ENCODE peak calls at places on chromosomes 4 and X, in seven cellular contexts. T is CMK, H is transverse colon, V is COR-L47, C is HT-29, L is LNCaP clone FGC, R is occipital lobe. Y is an unnamed sample.

GRCh38 chr4:144509088-144509854 is 136.7 kb upstream of the HHIP start:
- DNase-seq in T (no peak), H (no peak), V (no peak), C (no peak), L (no peak), R (no peak), Y (no peak)

GRCh38 chr4:152032722-152033131 is 271.9 kb upstream of the GATB start:
- DNase-seq in T (no peak), H (no peak), V (no peak), C (no peak), L (no peak), R (no peak), Y (peak)

GRCh38 chrX:102558607-102559006 is 40.7 kb upstream of the ARMCX5 start:
- DNase-seq in T (no peak), H (no peak), V (no peak), C (no peak), L (no peak), R (no peak), Y (no peak)

GRCh38 chr4:85445058-85445639 is 29.8 kb upstream of the ARHGAP24 start:
- DNase-seq in T (no peak), H (no peak), V (no peak), C (no peak), L (no peak), R (no peak), Y (no peak)

GRCh38 chr4:57110635-57111546 is 706 bp upstream of the IGFBP7 start:
- DNase-seq in T (peak), H (peak), V (no peak), C (no peak), L (no peak), R (peak), Y (peak)

GRCh38 chr4:63937961-63938360 is 471.3 kb downstream of the TECRL start:
- DNase-seq in T (no peak), H (no peak), V (no peak), C (no peak), L (no peak), R (no peak), Y (peak)

GRCh38 chrX:119236599-119237525 is 777 bp downstream of the PGRMC1 start:
- DNase-seq in T (no peak), H (peak), V (no peak), C (peak), L (no peak), R (peak), Y (peak)

GRCh38 chr4:110480031-110480549 is 4.1 kb downstream of the ENPEP start:
- DNase-seq in T (no peak), H (no peak), V (no peak), C (no peak), L (no peak), R (no peak), Y (peak)

GRCh38 chr4:122700178-122700725 is 32.3 kb upstream of the BBS12 start:
- DNase-seq in T (no peak), H (peak), V (peak), C (peak), L (peak), R (no peak), Y (peak)

GRCh38 chr4:1476140-1476513 is 69.9 kb upstream of the NKX1-1 start:
- DNase-seq in T (no peak), H (no peak), V (no peak), C (no peak), L (no peak), R (no peak), Y (no peak)

GRCh38 chr4:146222313-146222712 is 8.0 kb downstream of the REELD1 start:
- DNase-seq in T (no peak), H (no peak), V (no peak), C (no peak), L (no peak), R (no peak), Y (peak)

GRCh38 chr4:8287606-8288280 is 18.2 kb downstream of the HTRA3 start:
- DNase-seq in T (no peak), H (no peak), V (no peak), C (no peak), L (no peak), R (no peak), Y (no peak)